ENCODE peak calls at places on chromosomes 16 and 17, in four cellular contexts. One of them, this sample, is unnamed.

GRCh38 chr17:67212231-67212630 is 32.8 kb downstream of the HELZ start:
- DNase-seq in Peyer's patch: no peak
- DNase-seq in choroid plexus epithelial cell: no peak
- DNase-seq in AG04449: peak; percentile 10
- DNase-seq in this sample: no peak

GRCh38 chr17:82281502-82282238 is 8.2 kb upstream of the CSNK1D start:
- DNase-seq in choroid plexus epithelial cell: no peak
- DNase-seq in AG04449: no peak
- DNase-seq in Peyer's patch: peak; percentile 75
- DNase-seq in this sample: peak; percentile 94

GRCh38 chr17:77478281-77478680 is 337.5 kb downstream of the SEC14L1 start:
- DNase-seq in Peyer's patch: no peak
- DNase-seq in AG04449: peak; percentile 45
- DNase-seq in choroid plexus epithelial cell: no peak
- DNase-seq in this sample: no peak

GRCh38 chr16:89561195-89562026 is 929 bp downstream of the RPL13 start:
- DNase-seq in AG04449: no peak
- DNase-seq in choroid plexus epithelial cell: no peak
- DNase-seq in Peyer's patch: no peak
- DNase-seq in this sample: no peak

GRCh38 chr16:10001258-10001785 is 180.9 kb downstream of the GRIN2A start:
- DNase-seq in choroid plexus epithelial cell: no peak
- DNase-seq in AG04449: no peak
- DNase-seq in Peyer's patch: no peak
- DNase-seq in this sample: no peak

GRCh38 chr17:81648707-81649085 is 7.6 kb downstream of the PDE6G start:
- DNase-seq in choroid plexus epithelial cell: no peak
- DNase-seq in Peyer's patch: no peak
- DNase-seq in AG04449: no peak
- DNase-seq in this sample: no peak

GRCh38 chr17:58969156-58969555 is 137.5 kb downstream of the TRIM37 start:
- DNase-seq in AG04449: no peak
- DNase-seq in Peyer's patch: no peak
- DNase-seq in choroid plexus epithelial cell: no peak
- DNase-seq in this sample: no peak

GRCh38 chr17:81241648-81242420 is 2.7 kb downstream of the NDUFAF8 start:
- DNase-seq in choroid plexus epithelial cell: peak; percentile 49
- DNase-seq in AG04449: no peak
- DNase-seq in Peyer's patch: peak; percentile 80
- DNase-seq in this sample: peak; percentile 50

GRCh38 chr16:23869052-23869451 is 33.3 kb downstream of the PRKCB start:
- DNase-seq in AG04449: no peak
- DNase-seq in Peyer's patch: no peak
- DNase-seq in choroid plexus epithelial cell: no peak
- DNase-seq in this sample: no peak

GRCh38 chr17:20992416-20992815 is 50.4 kb downstream of the USP22 start:
- DNase-seq in AG04449: no peak
- DNase-seq in choroid plexus epithelial cell: no peak
- DNase-seq in Peyer's patch: no peak
- DNase-seq in this sample: no peak

GRCh38 chr17:20994779-20995149 is 48.0 kb downstream of the USP22 start:
- DNase-seq in choroid plexus epithelial cell: no peak
- DNase-seq in AG04449: no peak
- DNase-seq in Peyer's patch: no peak
- DNase-seq in this sample: no peak

GRCh38 chr17:20991276-20992037 is 51.4 kb downstream of the USP22 start:
- DNase-seq in choroid plexus epithelial cell: no peak
- DNase-seq in Peyer's patch: no peak
- DNase-seq in AG04449: no peak
- DNase-seq in this sample: no peak

GRCh38 chr17:20993863-20994778 is 48.7 kb downstream of the USP22 start:
- DNase-seq in AG04449: no peak
- DNase-seq in choroid plexus epithelial cell: no peak
- DNase-seq in Peyer's patch: no peak
- DNase-seq in this sample: no peak

GRCh38 chr17:20992987-20993862 is 49.6 kb downstream of the USP22 start:
- DNase-seq in AG04449: peak; percentile 12
- DNase-seq in choroid plexus epithelial cell: peak; percentile 88
- DNase-seq in Peyer's patch: peak; percentile 82
- DNase-seq in this sample: peak; percentile 73
- TF ChIP-seq CTCF in AG04449: peak; percentile 89
- TF ChIP-seq CTCF in choroid plexus epithelial cell: peak; percentile 97
- TF ChIP-seq CTCF in Peyer's patch: peak; percentile 84
- TF ChIP-seq CTCF in this sample: peak; percentile 86

GRCh38 chr16:85673529-85674417 is 15.0 kb downstream of the GINS2 start:
- DNase-seq in choroid plexus epithelial cell: peak; percentile 76
- DNase-seq in Peyer's patch: no peak
- DNase-seq in AG04449: no peak
- DNase-seq in this sample: peak; percentile 56

GRCh38 chr16:85674828-85675227 is 13.9 kb downstream of the GINS2 start:
- DNase-seq in choroid plexus epithelial cell: no peak
- DNase-seq in Peyer's patch: no peak
- DNase-seq in AG04449: no peak
- DNase-seq in this sample: no peak

GRCh38 chr16:85674418-85674755 is 14.4 kb downstream of the GINS2 start:
- DNase-seq in AG04449: no peak
- DNase-seq in choroid plexus epithelial cell: no peak
- DNase-seq in Peyer's patch: no peak
- DNase-seq in this sample: no peak

GRCh38 chr16:85676466-85676865 is 12.3 kb downstream of the GINS2 start:
- DNase-seq in AG04449: no peak
- DNase-seq in choroid plexus epithelial cell: no peak
- DNase-seq in Peyer's patch: no peak
- DNase-seq in this sample: no peak

DNA sequence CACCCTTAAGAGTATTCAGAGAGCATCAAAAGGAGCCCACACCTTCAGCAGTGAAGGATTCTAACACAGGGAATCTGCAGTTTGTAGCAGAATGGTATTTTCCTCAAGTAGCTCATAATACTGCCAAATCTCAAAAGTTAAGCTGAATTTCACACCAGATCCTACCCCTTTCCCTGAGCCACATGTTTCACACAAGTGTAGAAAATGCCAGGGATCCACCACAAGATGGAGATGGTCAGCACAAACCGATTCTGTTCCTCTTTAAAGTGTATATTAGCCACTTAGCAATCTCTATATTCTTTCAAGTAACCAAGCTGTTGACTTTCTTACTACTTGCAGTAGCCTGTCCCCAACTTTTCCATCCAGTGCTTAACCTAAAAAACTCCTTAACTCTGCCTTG is 13.2 kb downstream of the GINS2 start:
- DNase-seq in AG04449: no peak
- DNase-seq in Peyer's patch: no peak
- DNase-seq in choroid plexus epithelial cell: peak; percentile 75
- DNase-seq in this sample: peak; percentile 32
- TF ChIP-seq CTCF in AG04449: peak; percentile 58
- TF ChIP-seq CTCF in Peyer's patch: no peak
- TF ChIP-seq CTCF in choroid plexus epithelial cell: peak; percentile 74
- TF ChIP-seq CTCF in this sample: peak; percentile 43

DNA sequence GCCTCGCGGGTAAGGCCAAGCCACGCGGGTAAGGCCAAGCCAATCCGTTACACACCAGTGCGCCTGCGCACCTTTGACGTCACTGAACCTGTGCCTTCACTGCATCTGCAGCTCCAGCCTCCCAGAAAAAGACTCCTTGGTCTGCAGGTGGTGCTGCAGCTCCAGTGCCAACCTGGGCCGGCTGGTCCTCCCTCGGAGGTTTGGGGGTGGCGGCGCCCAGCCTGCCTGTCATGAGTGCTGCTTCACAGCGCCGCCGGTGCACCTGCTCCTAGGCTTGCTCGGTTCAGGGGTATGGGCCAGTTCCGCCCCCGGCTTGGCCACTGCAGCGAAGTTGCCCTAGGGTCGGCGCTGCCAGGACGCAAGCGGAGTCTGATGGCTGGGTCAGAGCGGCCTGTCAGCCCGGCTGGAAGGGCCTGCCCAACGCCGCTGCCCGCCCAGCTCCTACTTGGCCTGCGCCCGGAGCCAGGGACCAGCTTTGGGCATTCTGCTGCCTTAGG is 146.6 kb downstream of the USP22 start:
- DNase-seq in choroid plexus epithelial cell: peak; percentile 27
- DNase-seq in Peyer's patch: no peak
- DNase-seq in AG04449: no peak
- DNase-seq in this sample: peak; percentile 8
- TF ChIP-seq CTCF in choroid plexus epithelial cell: peak; percentile 34
- TF ChIP-seq CTCF in Peyer's patch: no peak
- TF ChIP-seq CTCF in AG04449: no peak
- TF ChIP-seq CTCF in this sample: no peak

GRCh38 chr16:51971184-51971583 is 575.8 kb downstream of the TOX3 start:
- DNase-seq in AG04449: no peak
- DNase-seq in Peyer's patch: no peak
- DNase-seq in choroid plexus epithelial cell: peak; percentile 61
- DNase-seq in this sample: peak; percentile 54
- TF ChIP-seq CTCF in AG04449: peak; percentile 45
- TF ChIP-seq CTCF in Peyer's patch: no peak
- TF ChIP-seq CTCF in choroid plexus epithelial cell: peak; percentile 79
- TF ChIP-seq CTCF in this sample: peak; percentile 59

DNA sequence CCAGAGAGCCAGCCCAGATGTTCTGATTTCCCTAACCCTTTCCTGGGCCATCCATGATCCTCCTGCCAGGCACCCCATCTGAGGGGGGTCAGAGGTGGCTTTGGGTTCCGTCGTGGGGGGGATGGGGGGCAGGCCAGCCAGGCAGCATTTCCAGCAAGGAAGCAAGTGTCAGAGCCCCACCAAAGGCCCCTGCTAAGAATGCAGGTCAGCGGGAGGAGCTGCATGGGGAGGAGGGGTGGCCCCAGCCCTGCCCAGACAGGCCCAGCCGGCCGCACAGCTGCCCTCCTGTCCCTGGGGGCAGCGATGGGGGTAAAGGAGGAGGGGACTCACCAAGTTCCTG is 2.3 kb upstream of the SCRN2 start:
- DNase-seq in Peyer's patch: no peak
- DNase-seq in AG04449: no peak
- DNase-seq in choroid plexus epithelial cell: no peak
- DNase-seq in this sample: no peak
- TF ChIP-seq CTCF in Peyer's patch: no peak
- TF ChIP-seq CTCF in AG04449: no peak
- TF ChIP-seq CTCF in choroid plexus epithelial cell: no peak
- TF ChIP-seq CTCF in this sample: no peak

GRCh38 chr17:9229160-9229825 is 208.0 kb downstream of the NTN1 start:
- DNase-seq in Peyer's patch: no peak
- DNase-seq in AG04449: no peak
- DNase-seq in choroid plexus epithelial cell: no peak
- DNase-seq in this sample: no peak
- TF ChIP-seq CTCF in Peyer's patch: no peak
- TF ChIP-seq CTCF in AG04449: no peak
- TF ChIP-seq CTCF in choroid plexus epithelial cell: no peak
- TF ChIP-seq CTCF in this sample: no peak

GRCh38 chr16:76639685-76640289 is 362.6 kb downstream of the CNTNAP4 start:
- DNase-seq in choroid plexus epithelial cell: no peak
- DNase-seq in AG04449: no peak
- DNase-seq in Peyer's patch: no peak
- DNase-seq in this sample: peak; percentile 91
- TF ChIP-seq CTCF in choroid plexus epithelial cell: no peak
- TF ChIP-seq CTCF in AG04449: peak; percentile 1
- TF ChIP-seq CTCF in Peyer's patch: no peak
- TF ChIP-seq CTCF in this sample: peak; percentile 37

DNA sequence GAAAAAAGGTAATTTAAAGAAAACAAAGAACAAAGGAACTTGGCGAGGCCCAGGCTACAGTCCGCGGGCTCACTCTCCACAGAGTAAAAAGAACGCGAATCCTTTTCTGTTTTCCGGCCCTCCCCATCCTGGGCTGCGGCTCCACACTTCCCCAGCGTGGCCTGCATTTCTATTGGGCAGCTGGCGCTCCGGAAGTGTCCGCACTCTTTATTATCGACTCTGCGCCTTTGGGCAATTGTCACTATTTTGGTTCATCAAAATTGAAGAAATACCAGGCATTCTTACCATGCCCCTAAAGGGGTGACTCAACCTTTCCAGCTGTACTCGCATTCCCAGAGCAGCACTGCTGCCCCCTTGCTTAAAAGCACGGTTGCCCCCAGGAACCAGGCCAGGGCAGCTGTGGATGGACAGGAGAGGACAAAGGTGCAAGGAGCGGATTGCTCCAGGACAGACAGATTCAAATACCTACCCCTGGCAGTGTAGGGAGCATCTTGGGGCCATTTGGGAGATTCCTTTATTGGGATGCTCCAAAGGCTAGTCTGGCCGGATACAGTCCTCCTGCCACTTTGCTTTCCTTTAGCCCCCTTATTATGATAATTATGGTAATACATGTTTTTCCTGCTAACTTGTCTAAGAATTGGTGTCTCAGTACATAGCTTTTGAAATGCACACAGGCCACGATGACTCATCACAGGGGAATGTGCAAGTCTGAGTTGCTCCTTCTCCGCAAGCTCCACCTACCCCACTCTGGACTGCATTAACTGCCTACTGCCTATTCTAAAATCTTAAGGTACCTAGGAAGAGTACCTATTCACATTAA is 985 bp upstream of the SLFN12 start:
- DNase-seq in choroid plexus epithelial cell: peak; percentile 100
- DNase-seq in AG04449: peak; percentile 99
- DNase-seq in Peyer's patch: peak; percentile 79
- DNase-seq in this sample: peak; percentile 98
- TF ChIP-seq CTCF in choroid plexus epithelial cell: peak; percentile 57
- TF ChIP-seq CTCF in AG04449: peak; percentile 55
- TF ChIP-seq CTCF in Peyer's patch: no peak
- TF ChIP-seq CTCF in this sample: no peak

DNA sequence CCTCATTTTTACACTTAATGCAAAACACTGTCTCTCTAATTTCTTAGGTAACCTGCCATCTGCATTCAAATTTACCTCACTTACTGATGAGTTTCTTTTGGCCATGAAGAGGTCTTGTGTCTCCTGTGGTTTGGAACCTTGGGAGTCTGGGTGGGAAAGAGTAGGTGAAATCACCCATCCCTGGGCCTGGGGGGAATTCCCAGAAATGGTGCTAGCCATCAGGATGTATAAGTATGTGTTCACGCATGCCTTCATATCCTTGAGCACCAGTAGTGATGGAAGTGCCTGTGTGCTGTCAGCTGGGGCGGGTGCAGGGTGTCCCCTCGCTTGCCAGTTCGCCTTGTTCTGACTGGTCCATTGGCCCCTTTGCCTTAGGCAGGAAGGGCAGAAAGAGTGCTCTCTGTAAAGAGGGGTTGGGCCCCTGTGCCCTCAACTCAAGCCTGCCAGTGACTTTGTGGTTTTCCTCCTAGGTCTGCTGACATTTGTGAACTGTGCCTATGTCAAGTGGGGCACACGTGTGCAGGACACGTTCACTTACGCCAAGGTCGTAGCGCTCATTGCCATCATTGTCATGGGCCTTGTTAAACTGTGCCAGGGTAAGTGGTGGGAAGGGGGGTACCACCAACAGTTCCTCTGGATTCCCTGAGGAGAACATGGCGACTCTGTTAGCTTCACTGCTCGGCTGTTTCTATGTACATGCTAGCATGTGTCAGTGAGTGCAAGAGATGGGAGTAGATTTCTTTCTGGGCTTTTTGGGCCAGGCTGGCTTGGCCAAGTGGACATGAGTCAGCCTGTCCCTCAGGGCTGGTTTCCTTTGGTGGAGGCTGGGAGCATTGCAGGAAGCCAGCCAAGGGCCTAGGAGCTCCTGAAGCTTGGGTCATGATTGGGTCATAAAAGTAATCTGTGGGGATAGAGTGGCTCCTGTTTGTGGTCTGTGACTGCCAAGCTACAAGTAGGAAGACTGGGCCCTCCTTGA is 23.2 kb downstream of the SLC7A6OS start:
- DNase-seq in Peyer's patch: peak; percentile 62
- DNase-seq in AG04449: peak; percentile 40
- DNase-seq in choroid plexus epithelial cell: peak; percentile 77
- DNase-seq in this sample: peak; percentile 94
- TF ChIP-seq CTCF in Peyer's patch: no peak
- TF ChIP-seq CTCF in AG04449: no peak
- TF ChIP-seq CTCF in choroid plexus epithelial cell: no peak
- TF ChIP-seq CTCF in this sample: no peak